ENCODE peak calls at places on chromosome 22, in four cellular contexts. P, L, J and U are unnamed samples. For H3K27me3 and H3K4me1, the result is how much of the 10 kb centered on the place peaks cover.

GRCh38 chr22:46086577-46087335 is 63.6 kb upstream of the PPARA start:
- DNase-seq in P (peak), J (peak), L (peak), U (no peak)

GRCh38 chr22:30027169-30027568 is 53.1 kb upstream of the HORMAD2 start:
- DNase-seq in P (no peak), L (no peak), J (no peak), U (no peak)

GRCh38 chr22:44386386-44387035 is 73.8 kb upstream of the SHISAL1 start:
- DNase-seq in P (no peak), J (peak), L (peak), U (no peak)

GRCh38 chr22:27218521-27218920 is 561.1 kb downstream of the MIAT start:
- DNase-seq in J (no peak), P (no peak), L (peak), U (no peak)

GRCh38 chr22:25898707-25899365 is 156.8 kb downstream of the MYO18B start:
- DNase-seq in P (no peak), J (no peak), L (no peak), U (no peak)

GRCh38 chr22:20244744-20245576 is 23.2 kb downstream of the RTN4R start:
- DNase-seq in J (peak), L (no peak), P (no peak), U (no peak)

GRCh38 chr22:45684169-45684568 is 12.5 kb downstream of the ATXN10 start:
- DNase-seq in P (no peak), L (no peak), J (no peak), U (no peak)

GRCh38 chr22:38996105-38996504 is 14.0 kb downstream of the APOBEC3B start:
- DNase-seq in J (no peak), P (no peak), L (no peak), U (no peak)

GRCh38 chr22:48353116-48353947 is 1474.3 kb downstream of the BRD1 start:
- DNase-seq in L (peak), J (peak), P (no peak), U (no peak)

GRCh38 chr22:19666663-19667593 is 47.4 kb upstream of the SEPTIN5 start:
- DNase-seq in P (no peak), J (no peak), L (no peak), U (no peak)

GRCh38 chr22:17443413-17444203 is 74.3 kb downstream of the CECR2 start:
- DNase-seq in P (no peak), L (no peak), J (no peak), U (no peak)

GRCh38 chr22:46576556-46577351 is 39.3 kb upstream of the CELSR1 start:
- DNase-seq in P (peak), L (peak), J (peak), U (peak)

GRCh38 chr22:27749597-27750225 is 51.8 kb downstream of the MN1 start:
- DNase-seq in J (peak), L (peak), P (no peak), U (peak)

GRCh38 chr22:30159561-30160353 is 79.5 kb downstream of the HORMAD2 start:
- DNase-seq in P (peak), J (no peak), L (no peak), U (peak)

GRCh38 chr22:43313497-43314474 is 29.4 kb downstream of the SCUBE1 start:
- DNase-seq in J (peak), P (no peak), L (peak), U (peak)

GRCh38 chr22:17213976-17214375 is 5.3 kb downstream of the ADA2 start:
- DNase-seq in L (peak), J (no peak), P (peak), U (peak)

GRCh38 chr22:25953276-25953675 is 211.3 kb downstream of the MYO18B start:
- DNase-seq in L (no peak), P (no peak), J (no peak), U (no peak)

GRCh38 chr22:31526275-31526674 is 29.9 kb downstream of the SFI1 start:
- DNase-seq in P (no peak), J (no peak), L (no peak), U (no peak)

GRCh38 chr22:41902016-41902415 is 12.9 kb downstream of the SHISA8 start:
- DNase-seq in L (no peak), J (no peak), P (no peak), U (no peak)
- TF ChIP-seq POLR2A in L (no peak), J (no peak), P (no peak), U (no peak)

GRCh38 chr22:49417326-49417725 is 410.3 kb downstream of the BRD1 start:
- DNase-seq in J (no peak), L (no peak), P (no peak), U (no peak)

GRCh38 chr22:49419661-49420060 is 408.0 kb downstream of the BRD1 start:
- DNase-seq in P (peak), J (no peak), L (no peak), U (no peak)

GRCh38 chr22:49418943-49419342 is 408.7 kb downstream of the BRD1 start:
- DNase-seq in P (no peak), J (no peak), L (no peak), U (no peak)

GRCh38 chr22:49418341-49418894 is 409.3 kb downstream of the BRD1 start:
- DNase-seq in P (no peak), L (no peak), J (no peak), U (no peak)

DNA sequence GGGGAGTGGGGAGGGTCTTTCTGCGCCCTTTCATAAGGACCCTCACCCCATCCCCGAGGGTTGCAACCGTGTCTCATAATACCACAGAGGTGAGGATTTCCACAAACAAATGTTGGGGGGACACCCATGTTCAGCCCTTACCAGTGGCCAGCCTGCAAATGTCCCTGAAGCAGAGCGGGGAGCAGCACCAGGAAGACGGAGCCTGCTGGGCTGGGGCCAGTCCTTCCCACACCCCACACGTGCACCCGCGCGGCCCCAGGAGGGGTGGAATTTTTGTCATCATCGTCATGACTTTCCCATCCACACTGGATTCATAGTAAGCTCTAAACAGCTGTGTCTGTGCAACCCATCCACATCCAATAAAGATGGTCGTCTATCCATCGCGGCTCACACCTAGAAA is 409.8 kb downstream of the BRD1 start:
- DNase-seq in L (no peak), J (no peak), P (peak), U (no peak)
- H3K27me3 ChIP-seq in L (under half), J (under half), P (under half), U (under half)

DNA sequence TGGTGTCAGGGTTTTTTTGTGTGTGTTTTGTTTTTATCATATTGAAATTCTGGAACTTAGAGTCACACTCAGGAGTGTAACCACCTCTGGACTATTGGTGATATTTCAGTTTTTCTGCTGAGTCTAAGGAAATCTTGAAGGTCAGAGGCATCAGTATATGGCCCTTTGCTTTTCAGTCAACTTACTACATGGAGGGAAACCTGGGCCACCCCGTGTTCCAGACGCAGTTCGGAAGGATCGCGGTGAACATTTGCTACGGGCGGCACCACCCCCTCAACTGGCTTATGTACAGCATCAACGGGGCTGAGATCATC is 19.9 kb downstream of the UPB1 start:
- DNase-seq in P (no peak), L (no peak), J (no peak), U (no peak)
- H3K4me1 ChIP-seq in P (under half), L (under half), J (under half), U (under half)

GRCh38 chr22:37229805-37230672 is 14.0 kb downstream of the RAC2 start:
- DNase-seq in L (no peak), P (no peak), J (peak), U (peak)
- TF ChIP-seq POLR2A in L (no peak), P (no peak), J (no peak), U (no peak)

DNA sequence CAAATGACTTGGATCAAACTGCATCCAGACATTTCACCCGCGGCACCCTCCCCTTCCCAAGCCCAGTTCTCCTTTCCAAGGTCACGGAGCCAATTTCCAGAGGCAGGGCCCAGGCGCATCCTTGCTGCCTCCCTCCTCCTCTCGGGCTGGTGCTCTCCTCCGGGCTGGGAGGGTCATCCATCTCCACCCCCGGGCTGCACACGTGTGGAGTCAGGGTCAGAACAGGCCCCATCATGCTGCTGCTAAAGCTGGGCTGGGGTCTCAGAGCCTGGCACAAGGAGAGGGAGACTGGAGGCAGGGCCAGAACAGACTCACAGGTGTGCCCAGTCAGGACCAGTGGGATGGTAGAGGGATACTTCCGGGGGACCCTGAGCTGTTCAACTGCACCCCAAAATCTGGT is 14.0 kb downstream of the RSPH14 start:
- DNase-seq in J (no peak), P (no peak), L (no peak), U (no peak)
- H3K27me3 ChIP-seq in J (under half), P (under half), L (under half), U (under half)